ENCODE peak calls at places on chromosomes 2 and 18, in ten cellular contexts. S is gastrocnemius medialis, W is breast epithelium, O is GM12892, R is IMR-90, E is Peyer's patch, J is K562, B is HCT116, F is ovary, V is esophagus squamous epithelium. K is an unnamed sample.

GRCh38 chr2:21042958-21043743 is 722 bp downstream of the APOB start:
- DNase-seq in S (peak; percentile 33), W (no peak), O (peak; percentile 46), R (peak; percentile 31), E (peak; percentile 80), J (peak; percentile 77), B (peak; percentile 8), F (peak; percentile 66), V (no peak), K (peak; percentile 56)

GRCh38 chr2:30332791-30333453 is 101.6 kb downstream of the LBH start:
- DNase-seq in S (no peak), W (no peak), O (no peak), R (no peak), E (no peak), J (no peak), B (no peak), F (no peak), V (no peak), K (no peak)

GRCh38 chr2:219492575-219492974 is 6.1 kb upstream of the GMPPA start:
- DNase-seq in S (no peak), W (no peak), O (no peak), R (no peak), E (no peak), J (no peak), B (no peak), F (no peak), V (no peak), K (no peak)

GRCh38 chr18:45521777-45522176 is 93.5 kb upstream of the SLC14A2 start:
- DNase-seq in S (no peak), W (no peak), O (no peak), R (peak; percentile 22), E (no peak), J (no peak), B (no peak), F (no peak), V (no peak), K (no peak)

GRCh38 chr2:178194600-178195389 is 483 bp downstream of the OSBPL6 start:
- DNase-seq in S (peak; percentile 60), W (no peak), O (peak; percentile 17), R (peak; percentile 55), E (peak; percentile 57), J (no peak), B (no peak), F (peak; percentile 51), V (no peak), K (peak; percentile 55)

GRCh38 chr2:224101820-224102630 is 62.9 kb upstream of the SERPINE2 start:
- DNase-seq in S (peak; percentile 16), W (no peak), O (no peak), R (peak; percentile 98), E (no peak), J (no peak), B (no peak), F (no peak), V (no peak), K (no peak)

GRCh38 chr2:143717053-143717452 is 587.8 kb downstream of the ARHGAP15 start:
- DNase-seq in S (no peak), W (no peak), O (no peak), R (peak; percentile 7), E (no peak), J (no peak), B (no peak), F (peak; percentile 28), V (no peak), K (no peak)

GRCh38 chr2:1101982-1102381 is 151.3 kb downstream of the SNTG2 start:
- DNase-seq in S (no peak), W (no peak), O (no peak), R (no peak), E (no peak), J (no peak), B (no peak), F (no peak), V (no peak), K (no peak)

GRCh38 chr2:56121995-56122394 is 61.8 kb upstream of the CCDC85A start:
- DNase-seq in S (no peak), W (no peak), O (no peak), R (no peak), E (no peak), J (no peak), B (no peak), F (no peak), V (no peak), K (no peak)

GRCh38 chr2:200373973-200374416 is 67.5 kb downstream of the SPATS2L start:
- DNase-seq in S (no peak), W (no peak), O (no peak), R (no peak), E (peak; percentile 52), J (no peak), B (no peak), F (no peak), V (no peak), K (no peak)

GRCh38 chr2:45822272-45822630 is 170.8 kb downstream of the PRKCE start:
- DNase-seq in S (peak; percentile 42), W (no peak), O (no peak), R (peak; percentile 13), E (no peak), J (no peak), B (no peak), F (no peak), V (no peak), K (peak; percentile 9)

GRCh38 chr2:45825001-45825651 is 173.7 kb downstream of the PRKCE start:
- DNase-seq in S (no peak), W (no peak), O (no peak), R (no peak), E (no peak), J (no peak), B (no peak), F (no peak), V (no peak), K (no peak)

GRCh38 chr2:45820048-45820447 is 168.6 kb downstream of the PRKCE start:
- DNase-seq in S (no peak), W (no peak), O (no peak), R (no peak), E (no peak), J (no peak), B (no peak), F (no peak), V (no peak), K (no peak)

GRCh38 chr2:45823723-45824206 is 172.3 kb downstream of the PRKCE start:
- DNase-seq in S (peak; percentile 99), W (peak; percentile 97), O (no peak), R (no peak), E (no peak), J (no peak), B (no peak), F (no peak), V (no peak), K (peak; percentile 76)

GRCh38 chr2:45821558-45822271 is 170.2 kb downstream of the PRKCE start:
- DNase-seq in S (peak; percentile 91), W (peak; percentile 85), O (no peak), R (peak; percentile 69), E (peak; percentile 68), J (no peak), B (peak; percentile 23), F (peak; percentile 60), V (no peak), K (peak; percentile 40)
- TF ChIP-seq POLR2A in S (no peak), W (no peak), O (no peak), R (no peak), E (no peak), J (no peak), B (no peak), F (no peak), V (no peak), K (no peak)

DNA sequence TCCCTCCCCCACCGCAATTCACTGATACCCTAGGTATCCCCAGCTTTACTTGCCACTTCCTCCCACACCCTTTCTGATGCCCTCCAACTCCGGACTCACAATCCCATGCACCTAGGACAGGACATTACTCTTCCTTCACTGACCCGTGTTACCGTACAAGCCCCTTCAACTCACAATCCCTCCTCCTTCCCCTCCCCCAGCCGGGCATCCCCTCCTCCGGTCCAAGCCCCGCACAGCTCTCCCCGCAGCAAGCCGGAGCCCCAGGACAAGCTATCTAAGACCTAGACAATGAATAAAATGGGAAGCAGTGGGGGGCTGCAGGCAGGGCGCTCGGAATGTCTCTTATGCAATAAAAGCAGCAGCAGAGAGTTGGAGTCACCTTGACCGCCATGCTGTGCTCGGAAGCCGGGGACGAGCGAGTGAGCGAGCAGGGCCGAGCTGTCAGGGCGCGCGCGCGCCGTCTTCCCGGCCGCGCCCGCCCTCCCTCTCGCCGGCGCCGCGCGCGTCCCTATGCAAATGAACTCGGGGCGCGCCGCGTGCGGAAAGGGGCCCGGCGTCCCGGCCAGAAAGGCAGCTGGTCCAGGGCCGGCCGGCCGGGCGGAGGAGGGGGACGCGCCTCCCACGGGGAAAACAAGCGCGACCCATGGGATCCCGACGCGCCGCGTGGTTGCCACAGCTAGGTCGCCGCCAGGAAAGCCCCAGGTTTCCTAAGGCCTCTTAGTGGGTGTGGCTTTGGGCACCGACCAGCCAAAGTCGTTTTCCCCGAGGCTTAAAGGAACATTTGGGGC is at the start of gene SLC25A12:
- DNase-seq in S (peak; percentile 87), W (peak; percentile 59), O (peak; percentile 93), R (peak; percentile 73), E (peak; percentile 91), J (peak; percentile 88), B (peak; percentile 45), F (peak; percentile 83), V (peak; percentile 29), K (peak; percentile 87)
- TF ChIP-seq POLR2A in S (peak; percentile 79), W (no peak), O (peak; percentile 89), R (peak; percentile 67), E (peak; percentile 51), J (peak; percentile 89), B (peak; percentile 41), F (peak; percentile 30), V (peak; percentile 22), K (peak; percentile 26)

GRCh38 chr2:136128905-136129304 is 11.0 kb upstream of the CXCR4 start:
- DNase-seq in S (no peak), W (no peak), O (no peak), R (no peak), E (no peak), J (no peak), B (no peak), F (no peak), V (no peak), K (no peak)

GRCh38 chr2:136130511-136130910 is 12.6 kb upstream of the CXCR4 start:
- DNase-seq in S (no peak), W (no peak), O (no peak), R (no peak), E (no peak), J (no peak), B (no peak), F (no peak), V (no peak), K (no peak)

GRCh38 chr2:136130045-136130444 is 12.1 kb upstream of the CXCR4 start:
- DNase-seq in S (no peak), W (no peak), O (no peak), R (no peak), E (no peak), J (no peak), B (no peak), F (no peak), V (no peak), K (no peak)

GRCh38 chr2:136131484-136131960 is 13.6 kb upstream of the CXCR4 start:
- DNase-seq in S (no peak), W (no peak), O (no peak), R (no peak), E (peak; percentile 68), J (no peak), B (no peak), F (no peak), V (no peak), K (no peak)

GRCh38 chr2:136129601-136130000 is 11.7 kb upstream of the CXCR4 start:
- DNase-seq in S (no peak), W (no peak), O (no peak), R (no peak), E (peak; percentile 73), J (no peak), B (no peak), F (no peak), V (no peak), K (no peak)
- TF ChIP-seq POLR2A in S (no peak), W (no peak), O (no peak), R (no peak), E (peak; percentile 8), J (no peak), B (no peak), F (no peak), V (no peak), K (no peak)

GRCh38 chr2:25342372-25343186 is 854 bp upstream of the DNMT3A start:
- DNase-seq in S (peak; percentile 86), W (peak; percentile 53), O (peak; percentile 93), R (peak; percentile 82), E (peak; percentile 90), J (peak; percentile 88), B (peak; percentile 38), F (peak; percentile 83), V (no peak), K (peak; percentile 72)
- TF ChIP-seq POLR2A in S (peak; percentile 82), W (no peak), O (no peak), R (no peak), E (no peak), J (no peak), B (no peak), F (peak; percentile 38), V (no peak), K (no peak)

K was measured in H54.